ENCODE peak calls at places on chromosomes 6 and 20, in four cellular contexts. N is stimulated activated CD8-positive, alpha-beta memory T cell treated with anti-CD3 and anti-CD28 coated beads, Interleukin-7, amount 100 ng/mL, for 1 hour; J is cardiac fibroblast; B is mucosa of gallbladder. M is an unnamed sample.

GRCh38 chr6:152270301-152270925 is 366.7 kb downstream of the SYNE1 start:
- DNase-seq in N (no peak), B (no peak), J (peak; percentile 74), M (no peak)

GRCh38 chr6:48101277-48101676 is 9.7 kb downstream of the PTCHD4 start:
- DNase-seq in N (no peak), B (no peak), J (peak; percentile 52), M (no peak)

GRCh38 chr20:44961024-44961866 is 1.0 kb upstream of the TOMM34 start:
- DNase-seq in N (no peak), B (no peak), J (no peak), M (peak; percentile 34)

GRCh38 chr20:12594410-12595130 is 414.2 kb upstream of the SPTLC3 start:
- DNase-seq in J (peak; percentile 1), N (no peak), B (no peak), M (peak; percentile 13)

GRCh38 chr20:10511166-10511506 is 76.0 kb downstream of the SLX4IP start:
- DNase-seq in N (no peak), B (no peak), J (no peak), M (no peak)

GRCh38 chr6:30037182-30037788 is 23.8 kb upstream of the POLR1H start:
- DNase-seq in N (no peak), B (no peak), J (peak; percentile 37), M (peak; percentile 38)

GRCh38 chr20:56875052-56875663 is 246.1 kb downstream of the TFAP2C start:
- DNase-seq in J (peak; percentile 13), N (no peak), B (no peak), M (no peak)

GRCh38 chr20:34945315-34946077 is 10.1 kb downstream of the GSS start:
- DNase-seq in N (no peak), J (no peak), B (peak; percentile 52), M (no peak)

GRCh38 chr6:17417817-17418216 is 24.4 kb downstream of the CAP2 start:
- DNase-seq in N (no peak), J (peak; percentile 58), B (no peak), M (no peak)

GRCh38 chr6:126574301-126574700 is 234.4 kb downstream of the CENPW start:
- DNase-seq in J (no peak), B (no peak), N (no peak), M (no peak)

GRCh38 chr6:155093430-155093829 is 98.3 kb downstream of the TIAM2 start:
- DNase-seq in J (peak; percentile 30), B (no peak), N (peak; percentile 1), M (no peak)

GRCh38 chr6:133892444-133893323 is 3.8 kb downstream of the TCF21 start:
- DNase-seq in N (no peak), B (no peak), J (peak; percentile 14), M (no peak)

GRCh38 chr20:25984933-25985332 is 288.3 kb upstream of the ZNF337 start:
- DNase-seq in J (peak; percentile 25), B (peak; percentile 46), N (no peak), M (no peak)

GRCh38 chr6:170082531-170083187 is 208.2 kb downstream of the DLL1 start:
- DNase-seq in J (no peak), N (no peak), B (no peak), M (no peak)

GRCh38 chr20:47007826-47008655 is 113.4 kb downstream of the EYA2 start:
- DNase-seq in J (no peak), B (no peak), N (no peak), M (no peak)

GRCh38 chr20:45810191-45810590 is 2.3 kb upstream of the UBE2C start:
- DNase-seq in J (no peak), B (no peak), N (no peak), M (no peak)

GRCh38 chr20:6048391-6048790 is 5.5 kb downstream of the LRRN4 start:
- DNase-seq in B (no peak), N (no peak), J (no peak), M (no peak)

GRCh38 chr6:35142578-35142977 is 1.4 kb upstream of the TCP11 start:
- DNase-seq in B (no peak), N (no peak), J (no peak), M (no peak)

GRCh38 chr20:61896058-61896961 is 169.4 kb downstream of the TAF4 start:
- DNase-seq in J (peak; percentile 50), N (no peak), B (no peak), M (peak; percentile 44)

GRCh38 chr6:15677822-15678221 is 15.0 kb upstream of the DTNBP1 start:
- DNase-seq in J (no peak), B (no peak), N (no peak), M (no peak)

GRCh38 chr6:133788556-133788955 is 100.4 kb upstream of the TCF21 start:
- DNase-seq in N (no peak), B (no peak), J (no peak), M (no peak)

GRCh38 chr6:135815216-135815615 is 36.3 kb upstream of the PDE7B start:
- DNase-seq in J (no peak), N (no peak), B (no peak), M (no peak)

GRCh38 chr20:39016496-39016895 is 54.4 kb downstream of the DHX35 start:
- DNase-seq in B (no peak), N (no peak), J (no peak), M (no peak)

GRCh38 chr20:43138061-43138860 is 51.4 kb downstream of the PTPRT start:
- DNase-seq in N (no peak), B (peak; percentile 30), J (no peak), M (peak; percentile 21)

GRCh38 chr20:2289475-2289874 is 6.3 kb upstream of the TGM3 start:
- DNase-seq in B (no peak), J (no peak), N (no peak), M (no peak)

GRCh38 chr6:40482532-40482931 is 104.6 kb downstream of the LRFN2 start:
- DNase-seq in N (no peak), J (no peak), B (no peak), M (no peak)

GRCh38 chr6:87237804-87238203 is 82.4 kb downstream of the ZNF292 start:
- DNase-seq in J (peak; percentile 42), B (no peak), N (no peak), M (peak; percentile 9)

GRCh38 chr20:37390891-37391525 is 45.1 kb downstream of the SRC start:
- DNase-seq in B (no peak), J (no peak), N (no peak), M (peak; percentile 93)

GRCh38 chr6:116413357-116413756 is 42.6 kb downstream of the DSE start:
- DNase-seq in J (no peak), N (no peak), B (no peak), M (no peak)